ENCODE peak calls at places on chromosomes 11 and 22, in ten cellular contexts. P is psoas muscle, T is uterus, S is colonic mucosa, Y is IMR-90, V is sigmoid colon, F is adrenal gland, G is HCT116, Q is ovary, K is lower lobe of right lung. R is an unnamed sample.

GRCh38 chr11:121578216-121579063 is 125.7 kb upstream of the SORL1-AS1 start:
- DNase-seq in P (no peak), T (no peak), S (no peak), Y (peak), V (no peak), F (no peak), G (no peak), Q (no peak), K (no peak), R (peak)

GRCh38 chr22:19799322-19800190 is 39.0 kb downstream of the TBX1 start:
- DNase-seq in P (peak), T (peak), S (no peak), Y (peak), V (peak), F (no peak), G (no peak), Q (peak), K (peak), R (no peak)

GRCh38 chr22:19879651-19879995 is 24.9 kb upstream of the GNB1L start:
- DNase-seq in P (peak), T (no peak), S (no peak), Y (no peak), V (no peak), F (peak), G (no peak), Q (peak), K (peak), R (no peak)

GRCh38 chr11:12376259-12376971 is 956 bp upstream of the PARVA start:
- DNase-seq in P (peak), T (peak), S (peak), Y (peak), V (peak), F (peak), G (no peak), Q (peak), K (no peak), R (no peak)

GRCh38 chr11:19790831-19791552 is 78.4 kb downstream of the NAV2 start:
- DNase-seq in P (no peak), T (no peak), S (peak), Y (no peak), V (no peak), F (no peak), G (no peak), Q (no peak), K (no peak), R (no peak)

GRCh38 chr11:117117681-117118080 is 19.5 kb upstream of the SIK3 start:
- DNase-seq in P (no peak), T (no peak), S (no peak), Y (no peak), V (no peak), F (no peak), G (no peak), Q (no peak), K (no peak), R (no peak)

GRCh38 chr11:85772700-85773099 is 38.2 kb downstream of the SYTL2 start:
- DNase-seq in P (no peak), T (no peak), S (no peak), Y (peak), V (no peak), F (no peak), G (no peak), Q (no peak), K (no peak), R (no peak)

GRCh38 chr22:42269407-42270177 is 861 bp downstream of the TCF20 start:
- DNase-seq in P (peak), T (peak), S (peak), Y (no peak), V (peak), F (peak), G (peak), Q (peak), K (peak), R (peak)

GRCh38 chr11:108616549-108616948 is 23.0 kb upstream of the EXPH5 start:
- DNase-seq in P (no peak), T (no peak), S (no peak), Y (peak), V (no peak), F (no peak), G (peak), Q (no peak), K (no peak), R (no peak)

GRCh38 chr11:120482149-120482548 is 29.4 kb upstream of the GRIK4 start:
- DNase-seq in P (no peak), T (no peak), S (no peak), Y (peak), V (no peak), F (peak), G (peak), Q (no peak), K (no peak), R (no peak)

GRCh38 chr11:125685228-125685627 is 4.6 kb upstream of the ACRV1 start:
- DNase-seq in P (no peak), T (no peak), S (no peak), Y (no peak), V (no peak), F (no peak), G (no peak), Q (no peak), K (no peak), R (no peak)

GRCh38 chr11:13258855-13259254 is 18.7 kb upstream of the BMAL1 start:
- DNase-seq in P (no peak), T (no peak), S (no peak), Y (no peak), V (no peak), F (no peak), G (no peak), Q (no peak), K (no peak), R (no peak)

GRCh38 chr11:69744435-69744834 is 30.7 kb downstream of the FGF4 start:
- DNase-seq in P (no peak), T (no peak), S (no peak), Y (peak), V (no peak), F (peak), G (no peak), Q (no peak), K (no peak), R (no peak)

GRCh38 chr11:65468874-65469333 is 29.9 kb upstream of the MALAT1 start:
- DNase-seq in P (no peak), T (peak), S (peak), Y (no peak), V (peak), F (peak), G (peak), Q (peak), K (peak), R (peak)

DNA sequence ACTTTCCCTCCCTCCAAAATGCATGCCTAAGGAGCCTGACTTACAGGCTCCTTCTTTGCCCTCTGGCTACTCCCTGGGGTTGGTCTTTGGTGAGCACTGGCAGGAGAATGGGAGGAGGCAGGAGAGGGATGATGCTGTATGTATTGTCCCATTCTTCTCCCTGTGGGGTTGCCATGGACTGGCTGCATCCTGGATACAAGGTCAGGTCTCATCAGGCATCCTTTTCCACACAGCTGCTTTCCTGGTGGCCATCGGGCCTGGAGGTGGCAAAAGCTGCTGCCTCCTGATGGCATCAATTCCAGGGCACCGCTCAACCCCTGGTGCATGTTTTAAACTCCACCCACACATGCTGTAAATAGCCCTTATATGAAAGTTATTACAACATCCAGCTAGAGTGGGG is 257.2 kb downstream of the ETS1 start:
- DNase-seq in P (no peak), T (no peak), S (no peak), Y (no peak), V (no peak), F (peak), G (no peak), Q (no peak), K (no peak), R (no peak)
- H3K27ac ChIP-seq in P (no peak), T (no peak), S (no peak), Y (no peak), V (no peak), F (peak), G (no peak), Q (no peak), K (peak), R (no peak)

GRCh38 chr22:46748948-46749681 is 11.1 kb upstream of the CERK start:
- DNase-seq in P (no peak), T (no peak), S (no peak), Y (peak), V (peak), F (no peak), G (no peak), Q (no peak), K (no peak), R (no peak)
- H3K27ac ChIP-seq in P (peak), T (no peak), S (peak), Y (peak), V (peak), F (peak), G (no peak), Q (no peak), K (peak), R (peak)

DNA sequence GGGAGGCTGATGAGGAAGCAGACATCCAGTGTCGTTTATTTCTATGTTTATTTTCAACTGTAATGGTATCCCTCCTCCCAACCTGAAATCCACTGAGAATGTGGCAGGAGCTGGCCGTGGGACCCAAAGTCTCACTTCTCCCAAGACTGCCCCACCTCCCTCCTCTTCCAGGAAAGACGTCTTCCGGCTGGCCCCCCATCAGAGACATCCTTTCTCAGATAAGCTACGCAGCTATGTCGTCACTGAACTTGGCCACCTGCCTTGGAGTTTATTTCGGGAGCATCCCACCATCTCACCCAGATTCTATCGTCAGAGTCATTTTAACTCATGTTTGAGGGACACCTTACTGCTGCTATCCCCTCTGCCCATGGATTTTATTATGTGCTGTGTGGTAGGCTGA is 13.9 kb downstream of the TMEM184B start:
- DNase-seq in P (no peak), T (peak), S (no peak), Y (peak), V (peak), F (peak), G (no peak), Q (peak), K (no peak), R (no peak)
- H3K27ac ChIP-seq in P (peak), T (peak), S (peak), Y (no peak), V (peak), F (peak), G (no peak), Q (peak), K (peak), R (peak)

GRCh38 chr22:36368359-36368983 is 19.3 kb downstream of the MYH9 start:
- DNase-seq in P (no peak), T (no peak), S (no peak), Y (peak), V (no peak), F (peak), G (no peak), Q (no peak), K (no peak), R (no peak)

GRCh38 chr22:36371920-36372319 is 15.8 kb downstream of the MYH9 start:
- DNase-seq in P (no peak), T (no peak), S (no peak), Y (peak), V (no peak), F (no peak), G (no peak), Q (no peak), K (no peak), R (no peak)

GRCh38 chr22:36367479-36367878 is 20.3 kb downstream of the MYH9 start:
- DNase-seq in P (no peak), T (no peak), S (no peak), Y (no peak), V (no peak), F (peak), G (no peak), Q (no peak), K (peak), R (no peak)

GRCh38 chr22:36369004-36369921 is 18.5 kb downstream of the MYH9 start:
- DNase-seq in P (no peak), T (no peak), S (no peak), Y (peak), V (no peak), F (no peak), G (no peak), Q (no peak), K (no peak), R (no peak)

DNA sequence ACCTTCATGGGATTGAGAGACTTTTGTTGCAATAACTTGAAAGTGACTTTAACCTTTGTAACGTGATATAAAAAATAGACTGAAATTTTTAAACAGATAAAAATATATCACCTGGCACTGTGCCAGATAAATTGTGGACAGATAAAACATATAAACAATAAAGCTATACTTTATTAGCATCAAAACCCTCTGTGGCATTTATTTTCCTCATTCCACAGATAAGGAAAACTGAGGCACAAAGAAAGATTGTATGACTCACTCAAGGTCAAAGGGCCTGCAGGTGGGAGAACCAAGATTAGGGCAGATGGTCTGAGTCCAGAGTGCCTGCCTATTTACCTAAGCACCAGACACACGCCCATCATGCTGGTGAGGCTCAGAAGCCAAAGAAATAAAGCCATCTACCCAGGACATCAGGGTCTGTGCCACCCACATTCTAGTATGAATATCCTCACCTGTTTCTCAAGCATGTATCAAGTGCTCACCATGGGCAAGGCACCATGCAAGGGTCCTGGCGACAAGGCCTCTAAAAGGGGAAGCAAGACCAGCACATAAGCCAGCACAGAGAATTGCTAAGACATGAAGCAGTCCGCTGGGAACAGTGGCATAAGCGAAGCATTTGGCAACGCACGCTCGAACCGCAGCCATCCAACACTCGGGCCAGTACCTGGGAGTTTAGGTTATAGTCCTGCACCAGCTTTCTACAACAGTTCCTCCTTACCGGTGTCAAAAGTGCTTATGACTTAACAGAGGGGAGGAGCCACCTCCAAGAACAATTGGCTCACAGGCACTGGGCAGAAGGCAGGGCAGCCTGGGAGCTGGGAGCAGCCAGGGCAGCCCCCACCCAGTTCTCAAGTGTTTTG is 17.6 kb downstream of the MYH9 start:
- DNase-seq in P (no peak), T (peak), S (peak), Y (peak), V (peak), F (peak), G (no peak), Q (no peak), K (peak), R (peak)
- H3K27ac ChIP-seq in P (peak), T (peak), S (peak), Y (peak), V (peak), F (peak), G (peak), Q (peak), K (peak), R (peak)

DNA sequence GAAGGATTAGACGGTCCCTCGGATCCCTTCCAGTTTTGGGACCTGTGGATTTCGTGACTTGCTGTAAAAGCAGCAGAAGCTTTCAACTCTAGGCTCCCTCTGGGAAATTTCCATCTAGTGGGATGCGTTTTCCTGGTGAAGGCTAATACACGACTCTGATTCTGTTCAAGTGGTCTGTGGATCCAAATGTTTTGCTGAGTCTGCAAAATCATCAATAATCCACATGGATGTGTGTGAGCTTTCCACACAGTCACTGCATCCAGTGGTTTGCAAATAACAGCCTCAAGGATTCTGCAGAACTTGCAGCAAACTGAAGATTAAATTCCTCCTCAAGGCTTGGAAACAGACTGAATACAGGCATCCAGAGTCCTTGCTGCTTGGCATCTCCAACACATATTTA is 12.2 kb upstream of the DDB2 start:
- DNase-seq in P (no peak), T (no peak), S (no peak), Y (no peak), V (no peak), F (no peak), G (no peak), Q (no peak), K (no peak), R (no peak)
- H3K27ac ChIP-seq in P (no peak), T (no peak), S (no peak), Y (no peak), V (no peak), F (no peak), G (no peak), Q (no peak), K (no peak), R (no peak)

GRCh38 chr22:49849161-49850020 is 4.3 kb upstream of the ZBED4 start:
- DNase-seq in P (no peak), T (no peak), S (peak), Y (no peak), V (no peak), F (no peak), G (no peak), Q (no peak), K (no peak), R (no peak)
- H3K27ac ChIP-seq in P (no peak), T (no peak), S (no peak), Y (no peak), V (no peak), F (no peak), G (no peak), Q (no peak), K (no peak), R (peak)

GRCh38 chr11:76247091-76247490 is 40.8 kb upstream of the WNT11 start:
- DNase-seq in P (no peak), T (no peak), S (no peak), Y (no peak), V (no peak), F (no peak), G (no peak), Q (no peak), K (no peak), R (no peak)
- H3K27ac ChIP-seq in P (no peak), T (no peak), S (no peak), Y (no peak), V (no peak), F (no peak), G (no peak), Q (no peak), K (no peak), R (no peak)

DNA sequence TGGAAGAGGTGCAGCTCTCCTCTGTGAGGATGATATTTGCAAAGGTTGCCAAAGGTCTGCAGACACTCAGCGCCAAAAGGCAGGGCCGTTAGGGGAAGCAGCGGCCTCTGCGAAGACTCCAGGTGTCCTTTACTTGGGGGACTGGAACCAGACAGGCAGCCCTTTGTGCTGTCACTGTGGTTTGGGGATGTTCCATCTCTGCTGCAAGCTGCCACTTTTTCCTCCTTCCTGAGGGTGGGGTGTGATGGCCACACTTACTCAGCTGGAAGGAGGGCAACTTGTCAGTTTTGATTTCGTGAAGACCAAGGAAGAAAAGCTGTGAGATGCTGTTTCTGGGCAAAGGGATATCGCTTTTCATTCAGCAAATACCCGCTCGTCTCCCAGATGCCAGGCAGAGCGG is 96.5 kb upstream of the PRR5 start:
- DNase-seq in P (no peak), T (no peak), S (no peak), Y (no peak), V (no peak), F (no peak), G (no peak), Q (no peak), K (no peak), R (peak)
- H3K27ac ChIP-seq in P (no peak), T (no peak), S (no peak), Y (no peak), V (no peak), F (no peak), G (no peak), Q (no peak), K (no peak), R (peak)